ENCODE peak calls at places on chromosome 5, in ten cellular contexts. H is AG09309; W is mesothelial cell of epicardium; D is neural progenitor cell; N is fibroblast of villous mesenchyme; V is Caco-2; Z is colonic mucosa; O is hepatocyte; Y is SK-N-SH; F is CD8-positive, alpha-beta T cell. S is an unnamed sample.

GRCh38 chr5:36701085-36701691 is 94.8 kb downstream of the SLC1A3 start:
- DNase-seq in F (no peak), W (no peak), N (no peak), O (no peak), D (no peak), Y (no peak), H (no peak), Z (no peak), V (peak), S (no peak)

GRCh38 chr5:171024084-171024483 is 162.3 kb downstream of the RANBP17 start:
- DNase-seq in V (no peak), N (no peak), W (no peak), O (no peak), H (no peak), Z (no peak), D (no peak), Y (no peak), F (no peak), S (no peak)

GRCh38 chr5:174295736-174296481 is 250.4 kb downstream of the NSG2 start:
- DNase-seq in D (no peak), V (no peak), Y (no peak), O (no peak), F (no peak), N (no peak), H (no peak), Z (no peak), W (no peak), S (no peak)

GRCh38 chr5:98458004-98458403 is 315.5 kb upstream of the RGMB start:
- DNase-seq in Z (no peak), H (peak), N (peak), O (no peak), V (no peak), D (no peak), W (no peak), F (no peak), Y (no peak), S (no peak)

GRCh38 chr5:35470866-35471265 is 146.8 kb upstream of the SPEF2 start:
- DNase-seq in Z (no peak), H (no peak), F (no peak), O (peak), Y (no peak), V (no peak), N (peak), D (no peak), W (no peak), S (no peak)

GRCh38 chr5:91144491-91145232 is 238.5 kb downstream of the ARRDC3 start:
- DNase-seq in N (no peak), W (no peak), F (no peak), O (no peak), V (no peak), Z (no peak), D (no peak), Y (no peak), H (no peak), S (no peak)

GRCh38 chr5:139246394-139246793 is 47.1 kb upstream of the MATR3 start:
- DNase-seq in O (no peak), V (no peak), F (peak), W (no peak), Y (no peak), H (no peak), D (no peak), N (no peak), Z (no peak), S (no peak)

GRCh38 chr5:133365326-133365725 is 247.0 kb downstream of the FSTL4 start:
- DNase-seq in Z (no peak), H (no peak), V (no peak), Y (peak), W (no peak), F (no peak), N (no peak), D (peak), O (no peak), S (peak)

GRCh38 chr5:176157656-176158055 is 80.6 kb upstream of the SIMC1 start:
- DNase-seq in Y (no peak), H (peak), W (no peak), F (no peak), N (no peak), V (no peak), D (no peak), O (no peak), Z (no peak), S (no peak)

GRCh38 chr5:59660737-59661136 is 232.8 kb downstream of the PDE4D start:
- DNase-seq in F (no peak), V (no peak), Y (peak), H (no peak), W (no peak), D (no peak), Z (no peak), N (peak), O (peak), S (no peak)

GRCh38 chr5:109942646-109943045 is 252.9 kb downstream of the MAN2A1 start:
- DNase-seq in V (no peak), Y (no peak), W (no peak), N (no peak), H (no peak), D (no peak), O (no peak), F (no peak), Z (no peak), S (no peak)

GRCh38 chr5:154756871-154757646 is 1.9 kb downstream of the LARP1 start:
- DNase-seq in Y (peak), F (peak), O (peak), D (peak), W (peak), V (peak), Z (peak), H (no peak), N (peak), S (peak)

GRCh38 chr5:176609724-176610429 is at the start of gene GPRIN1:
- DNase-seq in N (peak), Z (peak), H (no peak), V (no peak), D (peak), O (peak), Y (peak), F (peak), W (peak), S (peak)

GRCh38 chr5:154285661-154286408 is 95.3 kb downstream of the GALNT10 start:
- DNase-seq in Z (peak), N (peak), O (peak), Y (no peak), H (peak), F (no peak), D (peak), V (peak), W (no peak), S (no peak)

GRCh38 chr5:79850941-79851693 is 139.9 kb downstream of the MTX3 start:
- DNase-seq in D (no peak), H (no peak), W (peak), N (no peak), Z (no peak), V (no peak), O (no peak), F (no peak), Y (no peak), S (no peak)

GRCh38 chr5:79853003-79853402 is 138.1 kb downstream of the MTX3 start:
- DNase-seq in Z (no peak), O (no peak), H (no peak), Y (no peak), F (no peak), D (no peak), W (peak), V (no peak), N (no peak), S (no peak)

GRCh38 chr5:79856456-79857055 is 134.5 kb downstream of the MTX3 start:
- DNase-seq in V (no peak), D (no peak), H (no peak), O (no peak), F (no peak), Z (no peak), Y (no peak), W (no peak), N (no peak), S (no peak)

GRCh38 chr5:79851694-79852006 is 139.4 kb downstream of the MTX3 start:
- DNase-seq in Y (no peak), F (no peak), D (no peak), O (no peak), Z (no peak), W (peak), V (no peak), N (no peak), H (no peak), S (no peak)

GRCh38 chr5:79853676-79854418 is 137.2 kb downstream of the MTX3 start:
- DNase-seq in H (no peak), W (peak), F (no peak), Y (no peak), O (no peak), Z (no peak), D (no peak), N (no peak), V (no peak), S (no peak)
- TF ChIP-seq CTCF in H (peak), W (no peak), F (no peak), Y (no peak), O (no peak), Z (no peak), D (no peak), N (no peak), V (no peak), S (no peak)

GRCh38 chr5:54944364-54944763 is 41.0 kb downstream of the ESM1 start:
- DNase-seq in V (no peak), N (peak), Z (no peak), O (peak), W (no peak), H (no peak), F (peak), Y (peak), D (peak), S (no peak)
- TF ChIP-seq CTCF in V (peak), N (peak), Z (peak), O (peak), W (peak), H (peak), F (peak), Y (peak), D (peak), S (peak)

DNA sequence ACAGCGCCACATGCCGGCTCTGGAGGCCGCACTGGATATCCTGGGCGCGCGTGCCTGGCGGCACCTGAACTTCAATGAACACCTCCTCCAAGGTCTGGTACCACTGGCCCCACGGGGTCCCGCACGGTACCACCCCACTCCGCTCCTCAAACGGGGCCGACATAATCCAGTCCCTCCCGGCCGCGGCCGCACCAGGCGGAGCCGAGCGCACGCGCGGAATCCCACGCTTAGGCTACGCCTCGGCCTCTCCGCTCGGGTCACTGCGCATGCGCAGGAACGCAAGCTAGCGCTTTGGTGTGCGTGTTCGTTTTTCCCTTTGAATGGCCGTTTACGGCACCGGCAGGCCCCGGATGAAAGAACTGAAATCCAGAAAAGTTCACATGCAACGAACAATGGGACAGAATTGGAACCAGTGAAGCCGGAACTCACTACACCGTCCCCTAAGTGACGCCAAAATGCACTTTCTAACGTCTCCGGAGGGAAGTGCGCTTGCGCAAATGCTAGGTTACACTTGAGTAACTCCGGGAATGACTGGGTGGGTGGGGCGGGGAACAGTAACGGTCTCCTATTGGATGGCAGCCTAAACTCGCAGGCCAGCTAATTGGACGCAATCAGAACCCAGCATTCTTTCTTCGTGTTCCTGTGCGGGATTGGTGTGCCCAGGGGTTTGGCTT is at the start of gene NUDCD2:
- DNase-seq in Y (peak), Z (peak), N (peak), V (peak), F (peak), H (peak), D (peak), O (peak), W (peak), S (peak)
- TF ChIP-seq CTCF in Y (peak), Z (no peak), N (peak), V (peak), F (no peak), H (peak), D (peak), O (peak), W (no peak), S (peak)

GRCh38 chr5:150303070-150303595 is 428 bp upstream of the ARSI start:
- DNase-seq in Y (no peak), O (peak), V (no peak), Z (no peak), W (no peak), N (no peak), F (no peak), H (no peak), D (peak), S (no peak)

GRCh38 chr5:150303660-150304411 is 1.1 kb upstream of the ARSI start:
- DNase-seq in Z (no peak), V (no peak), N (peak), O (peak), W (no peak), H (no peak), F (no peak), D (no peak), Y (no peak), S (no peak)

GRCh38 chr5:150301901-150302300 is 804 bp downstream of the ARSI start:
- DNase-seq in H (no peak), Z (no peak), F (no peak), O (no peak), Y (no peak), W (no peak), V (no peak), N (peak), D (peak), S (no peak)

GRCh38 chr5:150301170-150301505 is 1.6 kb downstream of the ARSI start:
- DNase-seq in Y (no peak), N (peak), O (peak), H (no peak), V (no peak), W (no peak), Z (no peak), D (peak), F (no peak), S (no peak)

GRCh38 chr5:150302301-150303069 is at the start of gene ARSI:
- DNase-seq in Y (no peak), N (peak), W (peak), F (no peak), D (peak), O (peak), V (peak), H (peak), Z (peak), S (no peak)
- TF ChIP-seq CTCF in Y (no peak), N (peak), W (no peak), F (no peak), D (peak), O (peak), V (peak), H (peak), Z (no peak), S (peak)

DNA sequence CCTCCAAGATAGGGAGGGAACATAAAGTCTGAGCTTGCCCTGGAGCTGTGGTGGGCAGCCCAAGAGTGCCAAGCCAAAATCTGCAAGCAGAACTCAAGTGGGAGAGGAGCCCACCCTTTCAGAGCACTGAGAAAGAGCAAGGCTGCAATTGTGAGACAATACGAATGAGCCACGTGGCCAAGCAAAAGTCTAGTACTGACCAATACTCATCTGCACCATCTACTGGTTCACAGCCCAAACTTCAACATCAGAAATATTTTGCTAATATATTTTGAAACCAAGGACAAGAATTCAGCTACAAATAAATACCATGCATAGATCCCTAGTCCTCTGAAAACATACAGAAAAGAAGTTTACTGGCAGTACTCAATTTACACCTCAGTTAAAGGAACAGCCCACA is 696.2 kb upstream of the COX7C start:
- DNase-seq in N (no peak), Z (no peak), W (no peak), V (no peak), H (no peak), F (no peak), D (no peak), Y (peak), O (no peak), S (no peak)
- TF ChIP-seq CTCF in N (no peak), Z (no peak), W (no peak), V (no peak), H (no peak), F (no peak), D (no peak), Y (peak), O (peak), S (peak)

DNA sequence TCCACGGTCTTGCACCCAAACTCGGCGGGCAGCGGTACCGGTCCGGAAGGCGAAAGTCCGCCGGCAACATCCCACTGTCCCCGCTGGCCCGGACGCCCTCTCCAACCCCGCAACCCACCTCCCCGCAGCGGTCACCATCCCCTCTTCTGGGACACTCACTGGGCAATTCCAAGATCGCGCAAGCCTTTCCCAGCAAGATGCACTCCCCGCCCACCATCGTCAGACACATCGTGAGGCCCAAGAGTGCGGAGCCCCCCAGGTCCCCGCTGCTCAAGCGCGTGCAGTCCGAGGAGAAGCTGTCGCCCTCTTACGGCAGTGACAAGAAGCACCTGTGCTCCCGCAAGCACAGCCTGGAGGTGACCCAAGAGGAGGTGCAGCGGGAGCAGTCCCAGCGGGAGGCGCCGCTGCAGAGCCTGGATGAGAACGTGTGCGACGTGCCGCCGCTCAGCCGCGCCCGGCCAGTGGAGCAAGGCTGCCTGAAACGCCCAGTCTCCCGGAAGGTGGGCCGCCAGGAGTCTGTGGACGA is 33.3 kb downstream of the CD180 start:
- DNase-seq in Y (peak), Z (no peak), H (no peak), D (no peak), V (no peak), O (no peak), F (no peak), N (no peak), W (no peak), S (no peak)
- TF ChIP-seq CTCF in Y (no peak), Z (no peak), H (no peak), D (no peak), V (no peak), O (no peak), F (no peak), N (no peak), W (no peak), S (no peak)

DNA sequence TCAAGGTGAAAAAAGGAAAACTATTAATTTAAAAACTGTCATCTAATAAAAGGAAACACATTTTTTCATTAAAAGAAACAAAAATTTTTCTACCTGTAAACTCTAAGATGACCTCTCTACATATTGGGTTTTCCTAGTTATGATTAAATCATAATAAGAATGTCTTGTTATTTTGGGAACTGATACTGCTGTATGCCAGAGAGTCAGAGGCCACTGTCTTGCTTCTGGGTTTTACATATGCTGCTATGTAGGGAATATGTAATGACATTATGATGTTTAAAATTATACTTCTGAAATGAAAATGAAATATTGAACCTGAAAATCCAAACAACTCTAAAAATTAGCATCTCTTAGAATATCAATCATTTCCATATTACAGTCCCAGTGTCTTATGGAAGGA is 63.7 kb downstream of the FEM1C start:
- DNase-seq in Z (no peak), N (no peak), Y (no peak), W (no peak), D (no peak), O (no peak), V (no peak), H (no peak), F (no peak), S (no peak)
- TF ChIP-seq CTCF in Z (no peak), N (no peak), Y (no peak), W (no peak), D (no peak), O (no peak), V (no peak), H (no peak), F (no peak), S (no peak)

DNA sequence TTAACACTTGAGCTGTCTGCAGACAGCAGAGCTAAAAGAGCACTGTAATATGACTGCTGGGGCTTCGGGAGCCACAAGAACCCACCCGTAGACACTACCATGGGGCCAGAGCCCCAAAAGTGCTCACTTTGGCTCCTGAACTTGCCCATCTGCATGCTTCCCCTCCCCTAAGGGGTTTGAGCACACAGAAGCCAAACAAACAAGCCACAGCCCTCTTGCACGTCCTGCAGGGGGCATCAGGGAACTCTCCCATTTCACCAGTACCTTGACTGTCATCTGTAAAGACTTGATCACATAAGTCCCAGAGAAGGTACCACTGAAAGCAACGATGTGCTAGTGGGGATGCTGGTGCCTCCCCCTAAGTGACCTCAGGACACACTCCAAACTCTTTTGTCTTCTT is 681.8 kb downstream of the SEMA5A start:
- DNase-seq in F (no peak), H (no peak), N (peak), W (no peak), O (no peak), Z (no peak), D (peak), Y (no peak), V (no peak), S (no peak)
- TF ChIP-seq CTCF in F (no peak), H (peak), N (peak), W (no peak), O (peak), Z (no peak), D (peak), Y (peak), V (peak), S (peak)

GRCh38 chr5:57094753-57095683 is 78.8 kb upstream of the GPBP1 start:
- DNase-seq in Z (peak), Y (no peak), H (no peak), F (no peak), N (no peak), V (peak), W (no peak), D (peak), O (peak), S (no peak)
- TF ChIP-seq CTCF in Z (peak), Y (no peak), H (peak), F (no peak), N (peak), V (peak), W (no peak), D (peak), O (peak), S (no peak)